ENCODE peak calls at places on chromosomes 3 and 15, in eight cellular contexts. R is GM23338; B is ELF-1; H is naive thymus-derived CD8-positive, alpha-beta T cell; D is progenitor cell of endocrine pancreas; I is NCI-H1436; F is GM20000; O is left ventricle myocardium inferior. M is an unnamed sample.

GRCh38 chr3:142586803-142587406 is 8.4 kb upstream of the ATR start:
- DNase-seq in F (peak), I (peak), H (peak), O (no peak), B (peak), D (peak), R (peak), M (no peak)

GRCh38 chr3:187900961-187901755 is 155.9 kb upstream of the BCL6 start:
- DNase-seq in B (no peak), F (no peak), R (no peak), I (peak), H (no peak), D (no peak), O (no peak), M (no peak)

GRCh38 chr15:101176625-101177024 is 75.2 kb downstream of the CHSY1 start:
- DNase-seq in B (no peak), F (no peak), H (no peak), D (no peak), I (no peak), O (no peak), R (no peak), M (no peak)

GRCh38 chr3:194308635-194309213 is 42.4 kb downstream of the CPN2 start:
- DNase-seq in O (no peak), D (no peak), F (no peak), I (no peak), R (no peak), H (no peak), B (no peak), M (peak)

GRCh38 chr3:184603156-184604030 is 41.8 kb downstream of the EPHB3 start:
- DNase-seq in D (no peak), I (no peak), R (no peak), H (no peak), F (no peak), O (no peak), B (peak), M (no peak)

GRCh38 chr3:30752961-30753360 is 141.5 kb downstream of the GADL1 start:
- DNase-seq in R (no peak), D (no peak), B (no peak), I (no peak), F (no peak), H (no peak), O (no peak), M (no peak)

GRCh38 chr15:84982301-84982920 is 755 bp downstream of the PDE8A start:
- DNase-seq in F (peak), D (no peak), I (no peak), H (peak), R (peak), B (peak), O (peak), M (peak)

GRCh38 chr3:58044656-58045055 is 36.4 kb downstream of the FLNB start:
- DNase-seq in D (no peak), R (no peak), O (no peak), H (no peak), B (no peak), I (no peak), F (no peak), M (no peak)

GRCh38 chr15:94670436-94671034 is 439.2 kb downstream of the MCTP2 start:
- DNase-seq in I (peak), H (peak), F (peak), R (peak), B (no peak), D (no peak), O (no peak), M (no peak)

GRCh38 chr3:142726017-142726416 is 2.2 kb downstream of the TRPC1 start:
- DNase-seq in I (no peak), B (no peak), F (no peak), H (no peak), D (no peak), R (no peak), O (no peak), M (no peak)

GRCh38 chr3:129616291-129616690 is 9.8 kb upstream of the PLXND1 start:
- DNase-seq in F (no peak), O (no peak), D (no peak), I (no peak), H (no peak), R (no peak), B (no peak), M (peak)

GRCh38 chr3:52835766-52836470 is 1.1 kb upstream of the MUSTN1 start:
- DNase-seq in F (no peak), O (peak), D (no peak), B (no peak), H (no peak), R (no peak), I (no peak), M (no peak)

GRCh38 chr3:50221051-50221412 is 15.0 kb upstream of the GNAI2 start:
- DNase-seq in F (no peak), H (no peak), I (no peak), O (no peak), B (no peak), D (no peak), R (no peak), M (no peak)

GRCh38 chr3:151568095-151568685 is 107.3 kb upstream of the IGSF10 start:
- DNase-seq in I (peak), O (no peak), D (no peak), H (no peak), R (no peak), F (no peak), B (no peak), M (no peak)

GRCh38 chr15:81229596-81229995 is 32.9 kb downstream of the IL16 start:
- DNase-seq in I (no peak), H (no peak), F (no peak), O (peak), R (no peak), B (no peak), D (no peak), M (no peak)

GRCh38 chr3:107142786-107143185 is 234.5 kb upstream of the CCDC54 start:
- DNase-seq in B (peak), I (no peak), O (no peak), D (no peak), F (no peak), R (peak), H (no peak), M (no peak)

GRCh38 chr15:53384417-53384816 is 375.0 kb downstream of the WDR72 start:
- DNase-seq in O (no peak), B (peak), F (no peak), D (no peak), I (no peak), R (peak), H (no peak), M (no peak)

GRCh38 chr3:141353652-141354495 is 14.4 kb upstream of the ZBTB38 start:
- DNase-seq in I (no peak), O (no peak), F (no peak), H (no peak), B (peak), R (no peak), D (no peak), M (no peak)

GRCh38 chr3:99332726-99333125 is 305.7 kb upstream of the COL8A1 start:
- DNase-seq in R (no peak), I (no peak), B (no peak), D (no peak), H (no peak), O (no peak), F (no peak), M (no peak)

GRCh38 chr15:28915041-28915810 is 29.5 kb downstream of the APBA2 start:
- DNase-seq in B (no peak), I (no peak), F (no peak), H (no peak), D (no peak), R (no peak), O (no peak), M (no peak)

GRCh38 chr15:90531147-90531546 is 1.4 kb downstream of the CRTC3 start:
- DNase-seq in H (no peak), B (no peak), F (no peak), O (no peak), D (no peak), R (no peak), I (no peak), M (no peak)

GRCh38 chr3:32200991-32201758 is 37.3 kb upstream of the CMTM8 start:
- DNase-seq in F (no peak), I (no peak), B (peak), O (peak), H (no peak), R (no peak), D (no peak), M (no peak)

GRCh38 chr3:139970526-139970925 is 35.5 kb downstream of the CLSTN2 start:
- DNase-seq in R (peak), H (no peak), D (no peak), I (no peak), F (no peak), B (no peak), O (no peak), M (no peak)

GRCh38 chr3:99236576-99236975 is 335.1 kb upstream of the DCBLD2 start:
- DNase-seq in F (no peak), D (no peak), R (no peak), B (no peak), H (no peak), I (no peak), O (no peak), M (no peak)

GRCh38 chr3:101695779-101696372 is 9.4 kb upstream of the RPL24 start:
- DNase-seq in D (no peak), R (peak), B (peak), O (no peak), F (no peak), H (peak), I (no peak), M (no peak)

GRCh38 chr3:159245871-159246270 is 444.0 kb downstream of the MFSD1 start:
- DNase-seq in R (no peak), O (no peak), I (no peak), B (no peak), F (no peak), D (no peak), H (no peak), M (no peak)

GRCh38 chr3:24263069-24263668 is 231.5 kb downstream of the THRB start:
- DNase-seq in R (no peak), B (no peak), F (no peak), D (no peak), I (no peak), H (no peak), O (no peak), M (no peak)

GRCh38 chr15:75138016-75138999 is 63.4 kb upstream of the C15orf39 start:
- DNase-seq in I (no peak), F (no peak), R (no peak), O (no peak), H (no peak), D (no peak), B (peak), M (no peak)

GRCh38 chr15:58628206-58629057 is 121.1 kb downstream of the ADAM10 start:
- DNase-seq in I (no peak), H (peak), B (no peak), D (no peak), F (peak), O (no peak), R (no peak), M (no peak)

GRCh38 chr3:44509393-44509921 is 32.0 kb upstream of the ZNF445 start:
- DNase-seq in F (peak), B (peak), I (no peak), R (no peak), H (no peak), D (no peak), O (no peak), M (no peak)

GRCh38 chr15:60208708-60209107 is 189.1 kb downstream of the ANXA2 start:
- DNase-seq in H (no peak), I (no peak), D (no peak), O (no peak), F (no peak), R (no peak), B (no peak), M (no peak)

GRCh38 chr15:39054128-39054732 is 489.6 kb upstream of the RASGRP1 start:
- DNase-seq in O (no peak), D (no peak), B (no peak), H (no peak), R (no peak), F (no peak), I (no peak), M (no peak)

GRCh38 chr3:71874618-71875017 is 89.7 kb upstream of the PROK2 start:
- DNase-seq in O (no peak), H (no peak), I (no peak), B (no peak), R (no peak), D (no peak), F (peak), M (no peak)